ENCODE peak calls at places on chromosome 11, in four cellular contexts. P is A549, C is K562, B is HepG2. H is an unnamed sample.
A peak's percentile ranks its signal among the peaks of the same experiment; 100 is the strongest.

GRCh38 chr11:59689015-59689414 is 20.2 kb upstream of the PATL1 start:
- DNase-seq in P (no peak), C (no peak), B (no peak), H (no peak)

GRCh38 chr11:17875908-17876307 is 136.9 kb downstream of the SERGEF start:
- DNase-seq in P (no peak), C (no peak), B (no peak), H (no peak)

GRCh38 chr11:107747622-107748021 is 35.8 kb upstream of the SLN start:
- DNase-seq in P (no peak), C (no peak), B (no peak), H (no peak)

GRCh38 chr11:110891411-110891810 is 179.2 kb upstream of the ARHGAP20 start:
- DNase-seq in P (no peak), C (no peak), B (no peak), H (no peak)

GRCh38 chr11:6219359-6219758 is 14.0 kb downstream of the C11orf42 start:
- DNase-seq in P (peak; percentile 25), C (no peak), B (no peak), H (no peak)

GRCh38 chr11:68461284-68461861 is 821 bp downstream of the PPP6R3 start:
- DNase-seq in P (peak; percentile 48), C (no peak), B (no peak), H (no peak)

GRCh38 chr11:30282289-30282631 is 40.6 kb upstream of the ARL14EP start:
- DNase-seq in P (no peak), C (no peak), B (no peak), H (no peak)

GRCh38 chr11:17514476-17514875 is 29.7 kb downstream of the USH1C start:
- DNase-seq in P (no peak), C (no peak), B (no peak), H (no peak)

GRCh38 chr11:77082838-77083552 is 16.2 kb downstream of the CAPN5 start:
- DNase-seq in P (no peak), C (no peak), B (no peak), H (peak; percentile 10)

GRCh38 chr11:64263021-64263946 is 12.0 kb downstream of the PLCB3 start:
- DNase-seq in P (no peak), C (no peak), B (no peak), H (no peak)

GRCh38 chr11:117868815-117869642 is 7.4 kb downstream of the FXYD6 start:
- DNase-seq in P (no peak), C (no peak), B (no peak), H (no peak)

GRCh38 chr11:20355221-20356219 is 8.0 kb upstream of the HTATIP2 start:
- DNase-seq in P (peak; percentile 63), C (peak; percentile 59), B (peak; percentile 78), H (peak; percentile 46)

GRCh38 chr11:71200761-71201160 is 51.6 kb downstream of the SHANK2 start:
- DNase-seq in P (no peak), C (no peak), B (no peak), H (no peak)

GRCh38 chr11:123386746-123387510 is 43.1 kb upstream of the GRAMD1B start:
- DNase-seq in P (no peak), C (no peak), B (no peak), H (no peak)

DNA sequence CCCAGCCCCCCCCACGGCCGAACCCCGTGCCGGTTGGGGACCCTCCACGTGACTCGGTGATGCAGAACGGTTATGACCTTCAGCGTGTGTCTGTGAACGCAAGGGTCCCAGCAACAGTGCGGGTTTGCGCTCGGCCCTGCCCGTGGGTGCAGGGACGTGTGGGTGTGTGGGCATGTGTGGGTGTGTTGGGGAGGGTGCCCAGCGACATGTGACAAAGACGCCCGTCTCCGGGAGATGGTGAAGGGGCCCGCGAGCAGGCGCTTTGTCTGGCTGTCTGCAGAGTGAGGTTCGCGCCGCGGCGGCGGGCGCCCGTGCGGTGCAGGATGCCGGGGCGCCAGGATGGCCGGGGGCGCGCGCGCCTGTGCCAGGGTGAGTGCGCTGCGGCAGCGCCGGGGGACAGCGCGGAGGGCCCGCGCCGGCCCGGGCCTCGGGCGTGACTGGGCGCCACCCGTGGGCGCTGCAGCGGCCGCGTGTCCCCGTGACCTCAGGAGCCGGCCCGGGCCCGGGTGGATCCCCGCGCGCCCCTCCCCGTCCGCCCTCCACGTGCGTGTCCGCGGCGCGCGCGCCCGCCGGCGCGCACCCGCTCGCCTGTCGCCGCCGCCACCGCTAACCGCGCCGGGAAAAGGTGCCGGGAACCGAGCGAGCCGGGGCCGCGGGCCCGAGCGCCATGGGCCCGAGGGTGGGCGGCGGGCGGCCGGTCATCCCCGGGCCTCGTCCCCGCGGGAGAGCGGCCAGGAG is at the start of gene LRFN4:
- DNase-seq in P (peak; percentile 80), C (peak; percentile 71), B (no peak), H (peak; percentile 61)
- TF ChIP-seq NR3C1 in P (no peak), C (no peak), B (no peak), H (no peak)

DNA sequence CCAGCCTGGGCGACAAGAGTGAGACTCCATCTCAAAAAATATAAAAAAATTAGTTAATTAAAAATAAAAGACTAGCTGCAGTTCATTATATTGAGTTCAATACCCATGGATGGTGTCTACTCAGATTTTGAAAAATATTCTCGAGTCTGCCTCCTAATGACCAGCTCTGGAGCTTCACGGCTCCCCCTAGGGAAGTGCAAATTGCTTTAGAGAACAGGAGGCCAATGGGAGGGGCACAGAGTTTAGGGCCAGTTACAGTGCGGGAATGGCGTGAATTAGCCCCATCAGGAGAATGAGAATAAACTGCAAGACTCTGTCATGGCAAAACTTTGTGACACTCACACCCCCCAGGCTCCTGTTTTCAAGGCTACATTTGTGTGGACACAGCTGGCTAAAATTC is 4.6 kb downstream of the FGF4 start:
- DNase-seq in P (no peak), C (no peak), B (no peak), H (no peak)
- TF ChIP-seq NR3C1 in P (no peak), C (no peak), B (no peak), H (no peak)

GRCh38 chr11:96098511-96099241 is 174.8 kb upstream of the MTMR2 start:
- DNase-seq in P (no peak), C (no peak), B (peak; percentile 95), H (no peak)
- TF ChIP-seq NR3C1 in P (no peak), C (no peak), B (no peak), H (no peak)

GRCh38 chr11:112296044-112296443 is 35.4 kb upstream of the PLET1 start:
- DNase-seq in P (no peak), C (no peak), B (no peak), H (no peak)

GRCh38 chr11:112293614-112294013 is 33.0 kb upstream of the PLET1 start:
- DNase-seq in P (no peak), C (no peak), B (no peak), H (no peak)

GRCh38 chr11:112292785-112293407 is 32.2 kb upstream of the PLET1 start:
- DNase-seq in P (peak; percentile 16), C (no peak), B (no peak), H (no peak)

GRCh38 chr11:112297248-112297866 is 36.7 kb upstream of the PLET1 start:
- DNase-seq in P (no peak), C (no peak), B (no peak), H (no peak)

GRCh38 chr11:112294688-112295340 is 34.2 kb upstream of the PLET1 start:
- DNase-seq in P (no peak), C (no peak), B (no peak), H (no peak)
- TF ChIP-seq NR3C1 in P (no peak), C (no peak), B (no peak), H (no peak)

DNA sequence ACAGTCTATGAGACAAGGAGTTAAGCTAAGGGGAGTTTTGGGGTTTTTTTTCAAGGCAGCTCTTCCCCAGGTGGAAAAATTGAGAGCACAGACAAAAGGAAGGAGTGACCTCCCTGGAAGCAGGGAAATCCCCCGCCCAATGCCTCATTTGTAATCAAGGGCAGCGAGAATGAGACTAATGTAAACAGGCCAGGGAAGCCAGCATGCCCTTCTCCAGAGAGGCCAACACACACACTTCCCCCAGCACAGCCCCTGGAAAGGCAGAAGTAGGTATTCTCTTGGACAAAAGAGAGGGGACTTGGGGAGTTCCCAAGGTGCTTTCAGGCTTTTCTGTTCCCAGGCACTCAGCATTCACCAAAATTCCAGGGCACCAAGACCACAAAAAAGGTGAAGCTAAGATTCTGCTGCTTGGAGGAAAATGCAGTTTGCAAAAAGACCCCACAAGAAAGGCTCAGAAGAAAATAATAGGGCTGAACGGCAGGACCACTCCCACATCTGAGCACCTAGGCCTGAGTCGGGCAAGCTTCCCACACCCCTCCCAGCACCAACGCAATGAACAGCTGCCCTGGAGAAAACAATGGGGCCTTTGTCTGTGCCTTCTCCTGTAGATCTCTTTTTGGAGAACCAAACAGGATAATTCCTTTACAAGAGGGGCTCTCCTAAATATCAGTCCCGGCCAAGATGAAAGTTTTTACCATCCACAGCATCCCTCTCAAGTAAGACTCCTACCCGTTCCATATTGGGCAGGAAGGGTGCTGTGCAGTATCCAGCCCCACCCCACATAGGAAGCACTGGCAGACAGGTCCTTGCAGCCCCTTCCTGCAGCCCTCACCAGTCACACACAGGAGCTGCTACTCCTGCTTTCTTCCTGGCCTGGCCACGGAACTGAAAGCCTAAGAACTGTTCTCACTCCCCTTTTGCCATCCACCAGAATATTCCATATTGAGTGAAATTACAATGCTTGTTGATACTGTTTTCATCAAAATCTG is 70.7 kb upstream of the AKIP1 start:
- DNase-seq in P (no peak), C (no peak), B (peak; percentile 35), H (no peak)
- TF ChIP-seq NR3C1 in P (no peak), C (no peak), B (no peak), H (no peak)

GRCh38 chr11:9859491-9860305 is 195.8 kb downstream of the SWAP70 start:
- DNase-seq in P (no peak), C (no peak), B (no peak), H (no peak)
- TF ChIP-seq NR3C1 in P (no peak), C (no peak), B (no peak), H (no peak)

DNA sequence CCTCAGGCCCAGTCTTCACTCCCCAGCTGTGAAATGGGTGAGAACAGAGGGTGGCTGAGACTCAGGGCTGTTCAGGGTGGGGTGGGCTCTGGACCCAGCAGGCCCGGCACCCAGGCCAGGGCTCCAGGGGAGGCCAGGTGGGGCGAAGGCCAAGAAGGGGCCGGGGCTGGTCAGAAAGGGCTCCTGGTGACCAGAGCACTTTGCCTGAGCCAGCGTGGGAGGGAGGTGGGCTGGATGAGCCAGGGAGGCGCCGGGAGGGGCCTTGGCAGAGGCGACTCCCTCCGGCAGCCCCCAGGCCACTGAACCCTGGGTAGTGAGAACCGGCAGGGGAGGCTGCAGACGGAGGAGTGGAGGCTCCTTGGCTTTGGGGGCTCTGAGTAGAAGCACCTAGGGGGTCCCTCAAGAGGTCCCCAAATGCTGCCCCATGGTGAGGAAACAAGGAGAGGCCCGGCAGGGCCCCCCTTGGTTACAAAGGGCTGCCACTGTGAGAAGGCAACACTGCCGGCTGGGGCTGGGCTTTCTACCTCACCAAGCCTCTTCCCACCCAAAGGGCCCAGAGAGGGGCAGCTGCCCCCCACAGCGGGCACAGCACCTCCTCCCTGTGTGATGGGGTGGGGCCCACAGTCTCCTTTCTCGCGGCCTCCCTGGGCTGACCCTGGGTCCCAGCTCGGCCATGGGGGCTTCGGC is 17.1 kb downstream of the PRR33 start:
- DNase-seq in P (no peak), C (no peak), B (no peak), H (no peak)
- TF ChIP-seq NR3C1 in P (no peak), C (no peak), B (no peak), H (no peak)

GRCh38 chr11:7303146-7303545 is 51.4 kb downstream of the SYT9 start:
- DNase-seq in P (no peak), C (no peak), B (no peak), H (no peak)

GRCh38 chr11:7299393-7299792 is 47.7 kb downstream of the SYT9 start:
- DNase-seq in P (no peak), C (no peak), B (no peak), H (no peak)

GRCh38 chr11:7300281-7300680 is 48.6 kb downstream of the SYT9 start:
- DNase-seq in P (no peak), C (no peak), B (no peak), H (no peak)
- TF ChIP-seq NR3C1 in P (no peak), C (no peak), B (no peak), H (no peak)